ENCODE peak calls at places on chromosomes 2 and 18, in four cellular contexts. Y is K562, U is HL-60, N is GM12878. E is an unnamed sample.
A peak's percentile ranks its signal among the peaks of the same experiment; 100 is the strongest.

GRCh38 chr2:9313443-9313842 is 106.8 kb downstream of the ASAP2 start:
- DNase-seq in U (no peak), N (no peak), Y (peak; percentile 46), E (no peak)

GRCh38 chr2:216698895-216699294 is 3.5 kb upstream of the IGFBP5 start:
- DNase-seq in N (no peak), U (peak; percentile 21), Y (peak; percentile 40), E (no peak)

GRCh38 chr2:55017880-55018279 is 32.4 kb downstream of the RTN4 start:
- DNase-seq in N (no peak), Y (no peak), U (peak; percentile 18), E (no peak)

GRCh38 chr2:151999058-151999457 is 99.8 kb downstream of the CACNB4 start:
- DNase-seq in N (no peak), U (peak; percentile 56), Y (peak; percentile 83), E (peak; percentile 33)

GRCh38 chr18:58496937-58497336 is 132.0 kb downstream of the ALPK2 start:
- DNase-seq in U (no peak), N (no peak), Y (peak; percentile 12), E (no peak)

GRCh38 chr2:219331560-219332213 is 857 bp downstream of the RESP18 start:
- DNase-seq in N (no peak), Y (peak; percentile 62), U (no peak), E (no peak)

GRCh38 chr2:7880561-7880960 is 801.3 kb upstream of the ID2 start:
- DNase-seq in Y (no peak), U (no peak), N (no peak), E (no peak)

GRCh38 chr2:37472959-37473358 is 128.5 kb downstream of the QPCT start:
- DNase-seq in U (no peak), N (no peak), Y (no peak), E (no peak)

GRCh38 chr2:38935568-38936172 is 46.0 kb downstream of the ARHGEF33 start:
- DNase-seq in U (no peak), Y (no peak), N (no peak), E (no peak)

GRCh38 chr2:172281648-172282576 is 145.5 kb upstream of the ITGA6 start:
- DNase-seq in N (no peak), U (no peak), Y (no peak), E (no peak)

GRCh38 chr18:49652841-49653240 is 91.0 kb downstream of the LIPG start:
- DNase-seq in Y (no peak), U (no peak), N (no peak), E (no peak)

GRCh38 chr2:63537306-63537705 is 51.0 kb downstream of the WDPCP start:
- DNase-seq in U (no peak), Y (no peak), N (no peak), E (no peak)

GRCh38 chr18:40534748-40535147 is 1420.3 kb upstream of the PIK3C3 start:
- DNase-seq in N (no peak), U (no peak), Y (no peak), E (no peak)

GRCh38 chr18:40531061-40531460 is 1424.0 kb upstream of the PIK3C3 start:
- DNase-seq in N (no peak), U (no peak), Y (no peak), E (no peak)

GRCh38 chr18:40524881-40525280 is 1430.2 kb upstream of the PIK3C3 start:
- DNase-seq in U (no peak), N (no peak), Y (no peak), E (no peak)

DNA sequence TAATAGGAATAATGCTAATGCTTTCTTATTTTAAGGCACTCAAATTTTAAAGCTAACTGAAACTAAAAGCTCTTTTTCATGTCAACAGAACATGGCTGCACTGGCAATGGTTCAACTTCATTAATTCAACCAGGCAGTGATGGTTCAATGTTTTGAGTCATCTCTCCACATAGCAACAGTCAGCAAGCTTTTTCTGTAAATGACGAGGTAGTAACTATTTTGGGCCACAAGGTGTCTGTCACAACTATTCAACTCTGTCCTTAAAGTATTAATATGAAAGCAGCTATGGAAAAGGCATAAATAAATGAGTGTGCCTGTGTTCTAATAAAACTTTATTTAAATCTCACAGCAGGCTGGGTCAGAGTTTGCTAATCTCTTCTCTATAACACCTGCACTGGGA is 1425.6 kb upstream of the PIK3C3 start:
- DNase-seq in N (no peak), U (no peak), Y (no peak), E (no peak)
- TF ChIP-seq SPI1 in N (no peak), U (no peak), Y (no peak), E (no peak)

DNA sequence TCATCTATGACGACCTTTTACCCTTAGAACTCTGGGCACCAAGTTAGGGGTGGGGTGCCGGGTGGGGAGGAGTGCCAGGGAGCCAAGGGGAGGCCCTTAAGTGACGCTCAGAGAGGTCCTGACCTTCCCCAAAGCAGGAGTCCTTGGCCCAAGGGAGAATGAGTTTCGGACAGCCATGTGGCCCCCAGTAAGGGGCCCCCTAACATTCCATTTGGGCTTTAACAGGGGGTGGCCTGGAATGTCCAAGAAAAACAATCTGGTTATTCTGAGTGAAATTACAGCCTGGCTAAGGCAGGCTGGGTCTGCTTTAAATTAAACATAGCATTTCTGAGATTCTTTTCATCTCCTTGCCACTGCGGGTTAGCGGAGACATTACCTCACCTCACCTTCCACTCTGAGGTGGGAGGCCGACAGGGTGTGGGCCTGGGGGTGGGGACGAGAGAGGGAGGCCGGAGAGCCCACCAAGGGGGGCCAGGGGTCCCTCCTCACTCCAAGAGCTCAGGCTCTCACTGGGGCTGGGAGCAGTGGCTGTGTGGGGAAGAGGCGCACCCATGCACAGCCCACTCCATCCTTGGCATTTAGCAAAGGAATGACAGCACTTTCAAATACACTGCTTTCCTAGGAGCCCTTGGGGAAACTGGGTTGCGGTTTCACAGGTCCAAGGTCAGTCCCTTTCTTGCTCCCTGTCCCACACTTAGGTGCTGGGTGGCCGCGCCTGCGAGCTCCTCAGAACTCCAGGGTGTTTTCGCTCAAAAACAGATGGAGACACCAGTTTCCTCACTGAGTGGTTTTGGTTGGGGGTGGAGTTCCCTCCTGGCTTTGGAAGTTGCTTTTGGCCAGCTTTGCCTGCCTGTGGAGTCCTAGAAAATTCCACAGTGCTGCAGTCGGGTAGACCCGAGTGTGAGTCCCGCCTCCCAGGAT is 107.4 kb downstream of the POLR1A start:
- DNase-seq in N (no peak), Y (no peak), U (no peak), E (no peak)
- TF ChIP-seq POLR2AphosphoS5 in N (no peak), Y (no peak), U (no peak), E (no peak)

GRCh38 chr2:96987264-96987909 is 1.0 kb upstream of the FAM178B start:
- DNase-seq in Y (no peak), N (no peak), U (no peak), E (no peak)

GRCh38 chr2:96985630-96986385 is 572 bp downstream of the FAM178B start:
- DNase-seq in N (no peak), Y (peak; percentile 2), U (no peak), E (no peak)

GRCh38 chr2:96985181-96985580 is 1.2 kb downstream of the FAM178B start:
- DNase-seq in U (no peak), Y (no peak), N (no peak), E (no peak)

GRCh38 chr2:96984300-96984699 is 2.1 kb downstream of the FAM178B start:
- DNase-seq in N (no peak), Y (no peak), U (no peak), E (no peak)
- TF ChIP-seq SPI1 in N (no peak), Y (no peak), U (no peak), E (no peak)

DNA sequence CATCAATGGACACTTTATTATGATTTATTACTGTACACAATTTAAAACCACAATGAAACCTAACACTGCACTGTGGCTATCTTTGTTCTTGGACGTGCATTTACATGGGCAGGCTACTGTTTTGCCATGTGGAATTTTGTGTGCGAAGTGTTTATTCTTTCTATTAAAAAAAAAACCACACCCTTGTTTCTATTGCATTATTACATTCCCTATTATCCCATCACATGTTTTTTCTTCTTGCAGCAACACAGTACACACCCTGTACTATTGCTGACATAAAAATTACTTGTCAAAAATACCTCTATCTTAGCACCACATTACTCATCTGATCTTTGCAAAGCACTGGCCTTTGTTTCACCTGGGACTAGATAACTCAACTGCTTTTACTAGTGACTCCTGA is 1.5 kb downstream of the RNF152 start:
- DNase-seq in U (no peak), Y (no peak), N (no peak), E (no peak)
- TF ChIP-seq POLR2AphosphoS5 in U (no peak), Y (no peak), N (no peak), E (no peak)

DNA sequence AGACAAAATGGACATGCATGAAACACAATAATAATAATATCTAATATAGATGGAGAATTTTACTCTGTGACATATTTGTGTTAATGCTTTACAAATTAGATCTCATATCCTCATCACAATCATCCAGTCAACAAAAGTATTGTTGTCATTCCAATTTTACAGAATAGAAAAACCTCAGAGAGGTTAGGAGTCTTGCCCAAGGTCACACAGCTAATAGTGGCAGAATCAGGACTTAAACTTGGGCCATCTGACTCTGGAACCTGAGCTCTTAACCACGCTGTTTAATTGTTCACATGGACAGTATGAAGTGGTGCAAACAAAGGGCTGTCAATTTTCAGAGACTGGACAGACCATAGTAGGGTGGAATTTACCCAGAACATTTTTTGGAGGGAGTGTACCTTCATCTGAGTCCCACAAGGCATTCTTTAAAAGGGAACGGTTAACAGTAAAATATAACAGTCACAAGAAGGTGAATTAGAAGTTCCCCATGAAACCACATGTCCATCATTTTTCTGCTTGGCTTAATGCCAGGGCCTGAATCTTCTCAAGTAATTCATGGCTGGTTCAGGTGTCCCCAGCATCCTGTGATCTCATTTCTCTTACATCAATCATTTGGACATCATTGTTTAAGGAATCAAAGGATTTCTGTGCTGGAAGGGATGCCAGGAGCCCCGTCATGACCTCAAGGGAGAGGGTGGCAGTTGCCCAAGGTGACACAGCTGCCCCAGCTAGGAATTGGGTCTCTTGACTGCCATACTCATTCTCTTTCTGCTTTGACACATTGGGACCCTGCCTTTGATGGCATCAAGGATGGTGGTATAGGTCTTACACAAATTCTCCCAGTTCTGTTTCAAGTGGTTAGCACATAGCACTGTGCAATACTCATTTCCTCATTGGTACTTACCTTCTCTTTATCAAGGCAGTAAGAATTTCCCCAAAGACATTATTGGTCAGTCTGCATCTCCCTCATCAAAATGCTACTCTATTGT is 35.6 kb upstream of the CCDC93 start:
- DNase-seq in Y (no peak), N (peak; percentile 38), U (peak; percentile 62), E (no peak)
- TF ChIP-seq SPI1 in Y (no peak), N (peak; percentile 87), U (no peak), E (peak; percentile 71)

GRCh38 chr2:241272722-241273551 is 42.5 kb downstream of the HDLBP start:
- DNase-seq in N (no peak), U (peak; percentile 28), Y (no peak), E (peak; percentile 50)
- TF ChIP-seq POLR2AphosphoS5 in N (peak; percentile 42), U (no peak), Y (no peak), E (no peak)

DNA sequence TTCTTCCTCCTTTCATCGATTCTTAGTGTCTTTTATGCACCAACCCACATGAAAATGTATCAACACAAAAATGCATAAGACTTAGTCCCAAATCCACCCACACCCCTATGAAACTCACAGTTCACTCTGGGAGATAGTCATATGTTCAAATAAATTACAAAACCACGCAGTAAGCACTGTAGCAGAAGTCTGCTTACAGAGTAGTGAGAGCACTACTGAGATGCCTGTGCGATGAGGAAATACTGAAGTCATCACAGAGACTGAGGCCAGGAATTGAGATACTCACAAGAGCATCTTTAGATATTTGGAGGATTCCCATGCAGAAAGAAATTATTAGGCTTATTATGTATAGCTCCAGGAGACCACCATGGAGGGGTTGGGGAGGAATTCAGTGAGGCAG is 82.3 kb downstream of the ANTXR1 start:
- DNase-seq in U (no peak), N (no peak), Y (no peak), E (no peak)
- TF ChIP-seq SPI1 in U (no peak), N (no peak), Y (no peak), E (no peak)

GRCh38 chr18:61953641-61954040 is 60.8 kb upstream of the RNF152 start:
- DNase-seq in N (no peak), Y (no peak), U (no peak), E (no peak)
- TF ChIP-seq POLR2AphosphoS5 in N (no peak), Y (no peak), U (no peak), E (no peak)

GRCh38 chr2:12340164-12340563 is 376.6 kb upstream of the TRIB2 start:
- DNase-seq in N (no peak), Y (no peak), U (no peak), E (no peak)
- TF ChIP-seq SPI1 in N (no peak), Y (no peak), U (no peak), E (no peak)

E was measured in GM12891.